ENCODE peak calls at places on chromosomes 13 and 19, in seven cellular contexts. T is AG10803, Z is mammary epithelial cell, R is fibroblast of the aortic adventitia, L is AG09309, Q is HCT116, D is transverse colon. C is an unnamed sample.
A peak's percentile ranks its signal among the peaks of the same experiment; 100 is the strongest.

GRCh38 chr13:35630551-35631275 is 154.2 kb upstream of the MAB21L1 start:
- DNase-seq in T (peak; percentile 79), Z (peak; percentile 40), R (peak; percentile 75), L (peak; percentile 32), Q (peak; percentile 40), D (no peak), C (no peak)

GRCh38 chr13:27928353-27928804 is 8.6 kb downstream of the PDX1 start:
- DNase-seq in T (no peak), Z (no peak), R (no peak), L (no peak), Q (no peak), D (no peak), C (no peak)

GRCh38 chr19:28294395-28294794 is 918.6 kb downstream of the UQCRFS1 start:
- DNase-seq in T (peak; percentile 58), Z (peak; percentile 35), R (peak; percentile 55), L (no peak), Q (no peak), D (peak; percentile 21), C (no peak)

GRCh38 chr19:45156751-45157150 is 4.0 kb downstream of the NKPD1 start:
- DNase-seq in T (no peak), Z (no peak), R (no peak), L (no peak), Q (no peak), D (peak; percentile 41), C (no peak)

GRCh38 chr13:100347941-100348340 is 240.6 kb downstream of the GGACT start:
- DNase-seq in T (no peak), Z (peak; percentile 66), R (peak; percentile 60), L (no peak), Q (peak; percentile 67), D (no peak), C (no peak)

GRCh38 chr13:34156841-34157365 is 339.0 kb downstream of the RFC3 start:
- DNase-seq in T (peak; percentile 91), Z (peak; percentile 97), R (peak; percentile 88), L (peak; percentile 64), Q (peak; percentile 92), D (peak; percentile 80), C (peak; percentile 49)

GRCh38 chr13:50713849-50714248 is 129.6 kb downstream of the DLEU7 start:
- DNase-seq in T (peak; percentile 92), Z (peak; percentile 81), R (peak; percentile 46), L (peak; percentile 76), Q (no peak), D (peak; percentile 8), C (no peak)

GRCh38 chr19:18059297-18059696 is 27.4 kb downstream of the IL12RB1 start:
- DNase-seq in T (no peak), Z (no peak), R (no peak), L (no peak), Q (no peak), D (no peak), C (no peak)

GRCh38 chr19:38055040-38055439 is 148.0 kb downstream of the SIPA1L3 start:
- DNase-seq in T (no peak), Z (no peak), R (no peak), L (no peak), Q (no peak), D (no peak), C (no peak)

GRCh38 chr19:14494910-14495677 is 833 bp downstream of the GIPC1 start:
- DNase-seq in T (no peak), Z (peak; percentile 62), R (no peak), L (no peak), Q (no peak), D (no peak), C (no peak)

GRCh38 chr19:45125975-45126493 is 33.1 kb downstream of the PPP1R37 start:
- DNase-seq in T (peak; percentile 39), Z (peak; percentile 39), R (peak; percentile 42), L (no peak), Q (peak; percentile 24), D (peak; percentile 85), C (peak; percentile 72)

GRCh38 chr13:21661097-21661496 is 9.8 kb upstream of the FGF9 start:
- DNase-seq in T (no peak), Z (no peak), R (no peak), L (no peak), Q (no peak), D (no peak), C (no peak)

GRCh38 chr13:113990321-113990837 is 16.5 kb upstream of the C13orf46 start:
- DNase-seq in T (no peak), Z (no peak), R (no peak), L (no peak), Q (no peak), D (no peak), C (no peak)

GRCh38 chr13:33879044-33879596 is 61.2 kb downstream of the RFC3 start:
- DNase-seq in T (no peak), Z (no peak), R (no peak), L (no peak), Q (no peak), D (no peak), C (no peak)

GRCh38 chr13:30730526-30730925 is 4.8 kb upstream of the ALOX5AP start:
- DNase-seq in T (no peak), Z (no peak), R (no peak), L (no peak), Q (no peak), D (no peak), C (no peak)

GRCh38 chr19:52923782-52924593 is 760 bp upstream of the ZNF888 start:
- DNase-seq in T (peak; percentile 37), Z (peak; percentile 41), R (peak; percentile 70), L (no peak), Q (no peak), D (peak; percentile 74), C (no peak)

GRCh38 chr19:44951179-44952159 is 3.7 kb upstream of the CLPTM1 start:
- DNase-seq in T (peak; percentile 78), Z (peak; percentile 53), R (peak; percentile 88), L (peak; percentile 52), Q (peak; percentile 66), D (peak; percentile 54), C (peak; percentile 45)

GRCh38 chr13:109427695-109428094 is 358.7 kb downstream of the IRS2 start:
- DNase-seq in T (no peak), Z (no peak), R (no peak), L (no peak), Q (no peak), D (no peak), C (no peak)

DNA sequence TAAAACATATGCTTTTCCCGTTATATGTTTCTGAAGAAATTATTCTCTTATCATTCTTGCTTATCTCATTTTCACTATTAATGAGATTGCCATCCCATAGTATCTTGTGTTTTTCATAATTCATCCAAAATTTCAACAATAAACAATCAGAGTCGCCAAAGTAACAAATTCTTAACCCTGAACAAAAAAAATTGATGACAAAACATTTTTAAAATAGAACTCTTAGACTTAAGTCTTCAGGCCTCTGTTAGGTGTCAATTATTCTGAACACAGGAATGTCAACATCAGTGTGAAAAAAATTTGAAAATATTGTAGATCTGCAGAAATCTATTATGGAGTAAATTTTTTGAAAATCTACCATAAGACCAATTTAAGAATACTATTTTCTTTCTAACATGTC is 37.4 kb downstream of the NEK5 start:
- DNase-seq in T (no peak), Z (no peak), R (no peak), L (no peak), Q (no peak), D (no peak), C (no peak)
- TF ChIP-seq CTCF in T (no peak), Z (no peak), R (no peak), L (no peak), Q (no peak), D (no peak), C (no peak)

DNA sequence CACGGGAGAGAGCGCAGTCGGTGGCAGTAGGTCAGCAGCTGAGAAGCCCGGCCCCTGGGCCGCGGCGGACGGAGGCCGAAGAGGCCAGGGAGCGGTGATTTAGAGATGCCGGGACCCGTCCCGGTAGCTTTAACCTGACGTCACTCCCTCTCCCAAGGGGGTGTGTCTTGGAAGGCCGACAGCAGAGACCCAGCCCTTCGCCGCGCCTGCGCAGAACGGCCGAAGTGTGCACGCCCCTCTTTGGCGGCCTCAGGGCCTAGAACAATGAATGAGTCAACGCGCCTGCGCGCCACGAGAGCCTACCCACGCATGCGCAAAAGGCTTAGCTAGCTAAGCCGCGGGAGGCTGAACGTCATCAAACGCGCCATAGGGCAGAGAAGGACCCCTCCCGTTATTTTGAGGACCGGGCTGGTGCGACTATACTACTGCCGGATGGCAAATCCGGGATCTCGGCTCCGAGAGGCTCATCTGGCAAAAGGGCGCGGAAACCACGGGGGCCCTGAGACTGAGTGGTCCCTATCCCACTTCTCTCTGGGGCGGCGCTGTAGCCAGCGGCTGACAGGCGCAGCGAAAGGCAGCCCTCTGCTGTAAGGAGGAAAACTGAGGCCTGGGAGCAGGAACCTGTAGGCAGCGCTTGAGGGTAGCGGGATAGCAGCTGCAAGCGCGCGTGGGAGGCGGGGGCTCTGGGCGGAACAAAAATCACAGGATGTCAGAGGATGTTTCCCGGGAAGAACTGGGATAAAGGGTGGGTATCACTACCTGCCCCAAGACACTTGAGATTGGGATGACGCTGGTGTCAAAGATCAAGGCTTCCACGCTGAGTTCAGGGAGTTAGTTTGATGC is at the start of the genes IRGQ and ZNF576:
- DNase-seq in T (peak; percentile 98), Z (peak; percentile 99), R (peak; percentile 99), L (peak; percentile 96), Q (peak; percentile 99), D (peak; percentile 100), C (peak; percentile 100)
- TF ChIP-seq CTCF in T (peak; percentile 12), Z (no peak), R (no peak), L (no peak), Q (no peak), D (peak; percentile 12), C (no peak)

GRCh38 chr19:2608602-2608922 is 93.9 kb downstream of the GNG7 start:
- DNase-seq in T (no peak), Z (no peak), R (no peak), L (no peak), Q (no peak), D (no peak), C (no peak)

GRCh38 chr19:2604747-2605329 is 97.7 kb downstream of the GNG7 start:
- DNase-seq in T (no peak), Z (no peak), R (no peak), L (no peak), Q (no peak), D (no peak), C (no peak)

GRCh38 chr19:2609389-2610116 is 92.9 kb downstream of the GNG7 start:
- DNase-seq in T (no peak), Z (no peak), R (no peak), L (no peak), Q (no peak), D (no peak), C (no peak)

GRCh38 chr19:2610637-2611482 is 91.6 kb downstream of the GNG7 start:
- DNase-seq in T (peak; percentile 96), Z (peak; percentile 72), R (peak; percentile 98), L (peak; percentile 84), Q (peak; percentile 59), D (peak; percentile 95), C (peak; percentile 98)

GRCh38 chr19:2607712-2608601 is 94.5 kb downstream of the GNG7 start:
- DNase-seq in T (no peak), Z (no peak), R (no peak), L (no peak), Q (no peak), D (peak; percentile 53), C (no peak)
- TF ChIP-seq CTCF in T (no peak), Z (no peak), R (no peak), L (no peak), Q (no peak), D (no peak), C (no peak)

DNA sequence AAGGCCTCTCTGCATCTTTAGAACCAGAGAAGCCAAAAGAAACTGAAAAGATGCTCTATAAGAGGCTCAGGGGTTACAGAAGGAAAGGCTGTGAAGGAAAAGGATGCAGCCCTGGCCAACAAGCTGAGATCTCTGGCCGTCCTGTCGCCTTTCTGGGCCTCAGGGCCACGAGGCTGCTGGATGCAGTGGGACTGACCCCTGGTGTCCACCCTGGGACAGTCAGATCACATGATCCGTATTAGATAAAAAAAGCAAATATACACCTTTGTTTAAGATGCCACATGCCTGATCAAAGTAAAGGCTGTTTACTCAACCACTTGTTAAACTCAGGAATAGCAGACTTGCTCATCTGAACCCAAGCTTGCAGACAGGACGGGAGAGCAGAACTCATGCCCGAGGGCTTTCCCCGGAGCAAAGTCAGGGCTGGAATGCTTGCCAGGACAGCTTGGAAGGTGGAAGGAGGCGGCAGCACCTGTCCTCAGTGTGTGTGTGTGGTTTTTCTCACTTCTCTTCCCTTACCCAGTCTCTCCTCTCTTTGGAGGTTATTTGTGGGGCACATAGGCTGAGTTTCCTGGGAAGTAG is 206.5 kb upstream of the TSHZ3 start:
- DNase-seq in T (no peak), Z (no peak), R (no peak), L (no peak), Q (no peak), D (no peak), C (no peak)
- TF ChIP-seq CTCF in T (no peak), Z (no peak), R (no peak), L (no peak), Q (no peak), D (no peak), C (no peak)